ENCODE peak calls at places on chromosome 10, in six cellular contexts. F is neural progenitor cell; J is sigmoid colon; Q is left ventricle myocardium inferior; N is CD8-positive, alpha-beta T cell; C is trophoblast cell. Z is an unnamed sample.

GRCh38 chr10:28171468-28172235 is 131.2 kb downstream of the MPP7 start:
- DNase-seq in Q (no peak), C (no peak), J (peak; percentile 84), F (no peak), N (no peak), Z (no peak)

GRCh38 chr10:17214991-17215781 is 12.9 kb upstream of the VIM start:
- DNase-seq in C (no peak), N (no peak), Q (no peak), F (no peak), J (no peak), Z (peak; percentile 91)

GRCh38 chr10:72041491-72041890 is 46.9 kb downstream of the SPOCK2 start:
- DNase-seq in J (no peak), C (peak; percentile 24), Q (no peak), F (no peak), N (no peak), Z (no peak)

GRCh38 chr10:71888623-71889387 is 37.8 kb upstream of the PSAP start:
- DNase-seq in N (peak; percentile 24), J (peak; percentile 96), F (peak; percentile 71), C (peak; percentile 70), Q (peak; percentile 81), Z (peak; percentile 59)

GRCh38 chr10:118568327-118568848 is 27.1 kb downstream of the PRLHR start:
- DNase-seq in Q (no peak), C (peak; percentile 25), N (peak; percentile 37), F (peak; percentile 76), J (no peak), Z (peak; percentile 46)

GRCh38 chr10:72083234-72084093 is 4.9 kb downstream of the SPOCK2 start:
- DNase-seq in N (no peak), Q (no peak), F (no peak), C (no peak), J (peak; percentile 3), Z (no peak)

GRCh38 chr10:128863823-128864405 is 603.1 kb upstream of the MGMT start:
- DNase-seq in C (no peak), Q (no peak), N (no peak), J (no peak), F (no peak), Z (no peak)

GRCh38 chr10:71429929-71430328 is 33.2 kb downstream of the CDH23 start:
- DNase-seq in J (no peak), Q (no peak), C (no peak), N (no peak), F (peak; percentile 60), Z (no peak)

GRCh38 chr10:128867819-128868218 is 599.2 kb upstream of the MGMT start:
- DNase-seq in J (no peak), F (no peak), N (no peak), C (no peak), Q (no peak), Z (no peak)

DNA sequence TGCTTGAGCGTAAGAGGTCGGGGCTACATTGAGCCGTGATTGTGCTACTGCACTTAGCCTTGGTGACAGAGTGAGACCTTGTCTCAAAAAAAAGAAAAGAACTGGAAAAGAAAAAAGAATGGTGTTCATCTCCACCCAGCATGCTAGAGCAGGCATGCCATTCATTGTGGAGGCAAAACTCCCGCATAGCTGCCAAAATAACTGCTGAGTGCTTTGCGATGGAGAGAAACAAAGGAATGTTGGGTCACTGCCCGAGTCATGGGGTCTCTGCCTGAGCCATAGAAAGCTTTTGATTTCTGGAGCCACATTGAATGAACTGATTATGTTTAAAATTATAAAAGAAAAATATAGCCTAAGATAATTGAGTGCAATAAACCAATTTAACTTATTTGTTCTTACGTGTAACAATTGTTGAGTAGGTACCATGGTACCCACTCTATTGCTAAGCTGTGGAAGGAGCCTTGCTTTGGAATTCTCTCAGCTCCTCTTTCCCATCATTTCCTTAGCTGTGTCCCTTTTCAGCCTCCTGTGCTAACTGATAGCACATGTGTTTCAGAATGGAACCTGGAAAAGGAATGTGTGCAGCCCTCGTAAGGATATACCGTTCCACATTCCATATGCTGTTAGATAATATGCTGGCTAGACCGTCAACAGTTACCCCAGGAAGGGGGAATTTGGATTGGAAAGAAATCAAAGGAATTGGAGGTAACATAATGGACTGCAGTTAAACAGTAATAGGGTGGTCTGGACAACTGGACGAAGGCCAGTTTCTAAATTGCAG is 98.9 kb downstream of the KIAA1217 start:
- DNase-seq in F (no peak), C (no peak), J (no peak), N (no peak), Q (peak; percentile 35), Z (no peak)
- H3K27ac ChIP-seq in F (peak overlapping the region; percentile 49), C (peak overlapping the region; percentile 6), J (no peak overlapping the region), N (no peak overlapping the region), Q (peak overlapping the region; percentile 83), Z (no peak overlapping the region)

GRCh38 chr10:129960493-129961273 is 3.4 kb downstream of the EBF3 start:
- DNase-seq in F (peak; percentile 22), C (no peak), Q (no peak), J (no peak), N (no peak), Z (no peak)
- H3K27me3 ChIP-seq in F (peaks cover 98% of the 10 kb centered on the region), C (peaks cover 81% of the 10 kb centered on the region), Q (peaks cover 99% of the 10 kb centered on the region), J (peaks cover 52% of the 10 kb centered on the region), N (peaks cover 67% of the 10 kb centered on the region), Z (peaks cover 77% of the 10 kb centered on the region)

DNA sequence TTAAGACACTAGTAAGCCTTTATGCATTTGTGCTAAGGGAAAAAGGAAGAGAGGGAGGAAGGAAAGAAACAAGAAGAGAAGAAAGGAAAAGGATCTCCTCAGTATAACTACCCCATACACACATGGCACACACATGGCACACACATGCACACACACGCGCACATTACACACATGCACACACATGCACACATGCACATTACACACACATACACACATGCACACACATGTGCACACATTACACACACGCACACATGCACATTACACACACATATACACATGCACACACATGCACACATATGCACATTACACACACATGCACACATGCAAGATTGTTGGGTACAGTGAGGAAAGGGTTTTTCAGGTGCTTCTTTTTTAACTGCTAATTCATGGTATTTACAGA is 311.2 kb downstream of the SKIDA1 start:
- DNase-seq in J (no peak), C (no peak), F (no peak), Q (no peak), N (no peak), Z (no peak)
- H3K27ac ChIP-seq in J (no peak overlapping the region), C (no peak overlapping the region), F (no peak overlapping the region), Q (no peak overlapping the region), N (no peak overlapping the region), Z (no peak overlapping the region)

DNA sequence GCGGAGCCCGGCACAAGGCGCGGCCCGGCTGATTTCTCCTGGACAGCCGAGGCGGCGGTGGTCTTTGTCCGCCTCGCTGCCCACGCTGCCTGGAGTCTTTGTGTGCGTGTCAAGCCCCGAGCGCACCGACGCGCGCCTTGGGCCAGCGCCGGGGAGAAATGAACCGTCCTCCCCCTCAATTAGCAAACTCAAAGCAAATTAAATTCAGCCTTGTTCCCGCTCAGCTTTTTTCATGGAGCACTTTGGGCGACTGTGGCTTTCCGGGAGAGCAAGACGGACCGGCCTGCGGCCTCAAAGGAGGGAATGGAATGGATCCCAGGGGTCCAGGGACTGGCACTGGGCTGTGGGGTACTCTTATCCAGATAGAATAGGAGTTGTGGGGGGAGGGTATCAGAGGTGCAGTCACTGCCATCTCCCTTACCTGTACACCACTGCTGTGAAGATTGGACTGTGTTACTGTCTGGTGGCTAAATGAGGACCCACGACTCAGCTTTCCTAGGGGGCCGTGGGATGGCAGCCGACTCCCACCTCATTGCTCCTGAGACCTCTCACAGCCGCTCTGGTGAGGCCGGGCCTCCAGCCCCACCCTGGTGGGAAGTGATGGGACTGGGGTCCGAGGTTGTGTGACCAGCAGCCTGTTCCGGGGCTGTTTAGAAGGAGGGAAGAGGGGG is 4.2 kb downstream of the EMX2 start:
- DNase-seq in N (no peak), J (no peak), F (peak; percentile 73), Q (no peak), C (no peak), Z (no peak)
- H3K27me3 ChIP-seq in N (peaks cover 9% of the 10 kb centered on the region), J (peaks cover 76% of the 10 kb centered on the region), F (peaks cover 98% of the 10 kb centered on the region), Q (peaks cover 100% of the 10 kb centered on the region), C (peaks cover 85% of the 10 kb centered on the region), Z (peaks cover 74% of the 10 kb centered on the region)

GRCh38 chr10:47348661-47349470 is 703 bp downstream of the RBP3 start:
- DNase-seq in N (no peak), C (no peak), J (no peak), F (no peak), Q (no peak), Z (no peak)

GRCh38 chr10:47349941-47350371 is 1.8 kb downstream of the RBP3 start:
- DNase-seq in Q (no peak), F (no peak), J (no peak), C (no peak), N (no peak), Z (no peak)

GRCh38 chr10:47348138-47348651 is at the start of gene RBP3:
- DNase-seq in Q (no peak), J (no peak), N (no peak), F (no peak), C (no peak), Z (no peak)

GRCh38 chr10:47350671-47351640 is 2.8 kb downstream of the RBP3 start:
- DNase-seq in N (no peak), C (no peak), J (no peak), Q (no peak), F (no peak), Z (no peak)

GRCh38 chr10:47349516-47349915 is 1.4 kb downstream of the RBP3 start:
- DNase-seq in C (no peak), Q (no peak), N (no peak), J (no peak), F (no peak), Z (no peak)
- H3K27ac ChIP-seq in C (no peak overlapping the region), Q (no peak overlapping the region), N (no peak overlapping the region), J (no peak overlapping the region), F (no peak overlapping the region), Z (no peak overlapping the region)

DNA sequence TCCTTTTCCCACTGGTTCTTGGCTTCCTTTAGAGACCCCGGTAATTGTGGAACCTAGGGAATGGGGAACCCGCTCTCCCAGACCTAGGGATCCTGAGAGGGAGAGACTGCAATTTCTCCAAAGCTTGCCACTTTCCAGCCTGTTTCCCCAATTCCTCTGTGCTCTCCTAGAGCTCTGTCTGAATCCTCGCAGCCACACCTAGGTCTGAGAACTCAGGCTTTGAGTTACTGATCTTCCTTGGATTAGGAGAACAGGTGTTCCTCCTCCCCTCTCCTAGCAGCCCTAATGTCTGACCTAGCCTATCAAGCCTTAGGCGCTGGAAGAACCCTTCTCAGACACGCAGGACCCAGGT is 20.0 kb downstream of the WNT8B start:
- DNase-seq in C (no peak), F (no peak), J (no peak), N (no peak), Q (no peak), Z (no peak)
- H3K27me3 ChIP-seq in C (peaks cover 26% of the 10 kb centered on the region), F (peaks cover 83% of the 10 kb centered on the region), J (peaks cover 6% of the 10 kb centered on the region), N (no peaks in the 10 kb centered on the region), Q (peaks cover 42% of the 10 kb centered on the region), Z (peaks cover 13% of the 10 kb centered on the region)

GRCh38 chr10:133236411-133237240 is 1.0 kb upstream of the VENTX start:
- DNase-seq in J (no peak), Q (no peak), F (peak; percentile 47), N (no peak), C (no peak), Z (no peak)
- H3K27ac ChIP-seq in J (no peak overlapping the region), Q (no peak overlapping the region), F (no peak overlapping the region), N (no peak overlapping the region), C (no peak overlapping the region), Z (no peak overlapping the region)

Z was measured in brain microvascular endothelial cell.